ENCODE peak calls at places on chromosomes 5 and 9, in six cellular contexts. Q, D, I, K, S and F are unnamed samples.

GRCh38 chr5:78587775-78588291 is 60.7 kb downstream of the LHFPL2 start:
- DNase-seq in S (peak), D (no peak), K (no peak), I (no peak), Q (no peak), F (peak)

GRCh38 chr9:106479679-106480078 is 383.3 kb upstream of the ZNF462 start:
- DNase-seq in D (no peak), S (no peak), K (no peak), Q (no peak), I (no peak), F (peak)

GRCh38 chr9:130426883-130427282 is 17.9 kb upstream of the ASS1 start:
- DNase-seq in K (no peak), I (peak), D (no peak), Q (peak), S (peak), F (peak)

GRCh38 chr5:75681125-75681830 is 36.0 kb downstream of the POC5 start:
- DNase-seq in D (no peak), K (no peak), I (no peak), S (no peak), Q (no peak), F (peak)

GRCh38 chr5:556909-557441 is 32.7 kb upstream of the SLC9A3 start:
- DNase-seq in S (no peak), K (no peak), D (peak), Q (no peak), I (peak), F (no peak)

GRCh38 chr9:29616844-29617243 is 2043.6 kb upstream of the C9orf72 start:
- DNase-seq in D (no peak), S (no peak), Q (no peak), K (no peak), I (no peak), F (no peak)

GRCh38 chr5:117089001-117089400 is 514.4 kb upstream of the SEMA6A start:
- DNase-seq in D (no peak), Q (no peak), K (no peak), I (no peak), S (no peak), F (no peak)

GRCh38 chr9:65435464-65435863 is 150.5 kb upstream of the FOXD4L5 start:
- DNase-seq in S (no peak), I (no peak), Q (no peak), D (no peak), K (no peak), F (no peak)

GRCh38 chr5:78295035-78295961 is 800 bp upstream of the AP3B1 start:
- DNase-seq in D (peak), Q (peak), I (peak), K (no peak), S (peak), F (peak)

GRCh38 chr5:134524826-134525686 is at the start of gene JADE2:
- DNase-seq in K (no peak), Q (peak), D (peak), S (peak), I (peak), F (peak)

GRCh38 chr9:131582466-131583341 is 37.4 kb downstream of the PRRT1B start:
- DNase-seq in K (no peak), S (no peak), I (peak), Q (no peak), D (no peak), F (no peak)

GRCh38 chr5:126965061-126965475 is 65.3 kb downstream of the MARCHF3 start:
- DNase-seq in Q (no peak), S (no peak), K (peak), D (no peak), I (no peak), F (peak)

GRCh38 chr5:115657883-115658233 is 32.0 kb upstream of the TMED7 start:
- DNase-seq in S (no peak), K (peak), Q (no peak), D (no peak), I (no peak), F (peak)

GRCh38 chr5:63959177-63959982 is 2.9 kb downstream of the HTR1A start:
- DNase-seq in D (no peak), Q (peak), I (peak), S (no peak), K (no peak), F (no peak)

GRCh38 chr5:134905246-134905996 is 490 bp downstream of the PCBD2 start:
- DNase-seq in D (peak), Q (no peak), S (no peak), K (no peak), I (no peak), F (peak)

GRCh38 chr5:117803533-117803932 is 1184.8 kb downstream of the DTWD2 start:
- DNase-seq in D (no peak), I (no peak), S (no peak), Q (no peak), K (peak), F (peak)

GRCh38 chr9:95268681-95269080 is 48.8 kb downstream of the FANCC start:
- DNase-seq in S (no peak), K (no peak), D (no peak), Q (no peak), I (no peak), F (peak)

GRCh38 chr5:125700380-125700856 is 722.8 kb upstream of the GRAMD2B start:
- DNase-seq in K (no peak), S (no peak), D (no peak), I (no peak), Q (no peak), F (no peak)

GRCh38 chr9:121743441-121744001 is 92.1 kb downstream of the DAB2IP start:
- DNase-seq in K (no peak), I (peak), S (peak), D (peak), Q (peak), F (peak)

DNA sequence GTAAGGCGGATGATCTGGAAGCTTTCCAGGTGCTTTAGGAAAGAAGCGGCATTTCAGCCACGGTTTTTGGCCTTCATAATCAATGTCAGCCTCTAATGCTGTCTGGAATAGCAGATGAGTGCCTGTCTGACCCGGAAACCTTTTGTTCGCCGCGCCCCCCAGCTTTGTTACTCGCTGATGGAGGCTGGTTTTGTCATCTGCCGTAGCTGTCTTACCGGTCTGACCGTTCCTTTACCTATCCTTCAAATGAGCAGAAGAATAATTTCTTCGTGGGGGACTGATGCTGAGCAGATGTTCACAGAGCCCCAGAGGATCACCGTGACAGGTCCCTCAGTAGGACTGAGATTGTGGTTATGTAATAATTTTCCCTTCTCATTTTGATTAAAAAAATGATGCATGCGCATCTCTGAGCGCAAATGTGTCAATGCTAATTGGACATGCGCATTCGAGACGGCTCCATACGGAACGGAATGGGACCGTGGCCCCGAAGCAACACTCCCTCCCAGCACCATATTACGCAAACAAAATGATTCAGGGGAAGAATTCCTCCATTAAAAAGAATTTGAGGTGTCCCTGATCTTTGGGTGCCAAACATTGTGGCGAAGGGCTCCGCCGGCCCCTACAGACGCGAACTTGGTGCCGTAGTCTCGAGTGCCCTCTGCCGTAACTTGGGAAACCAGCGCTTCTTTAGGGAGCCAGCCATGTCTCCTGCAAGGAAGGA is 27.6 kb downstream of the TLX3 start:
- DNase-seq in K (peak), Q (no peak), D (no peak), I (no peak), S (no peak), F (peak)
- TF ChIP-seq CTCF in K (peak), Q (peak), D (no peak), I (peak), S (peak), F (peak)

GRCh38 chr5:119302916-119303897 is 52.6 kb upstream of the TNFAIP8 start:
- DNase-seq in S (no peak), D (no peak), Q (no peak), I (no peak), K (peak), F (peak)
- TF ChIP-seq CTCF in S (no peak), D (no peak), Q (no peak), I (no peak), K (no peak), F (no peak)

GRCh38 chr5:65151632-65152031 is 330.1 kb downstream of the ADAMTS6 start:
- DNase-seq in D (no peak), Q (no peak), K (no peak), S (no peak), I (no peak), F (no peak)
- TF ChIP-seq CTCF in D (no peak), Q (no peak), K (no peak), S (no peak), I (no peak), F (no peak)

DNA sequence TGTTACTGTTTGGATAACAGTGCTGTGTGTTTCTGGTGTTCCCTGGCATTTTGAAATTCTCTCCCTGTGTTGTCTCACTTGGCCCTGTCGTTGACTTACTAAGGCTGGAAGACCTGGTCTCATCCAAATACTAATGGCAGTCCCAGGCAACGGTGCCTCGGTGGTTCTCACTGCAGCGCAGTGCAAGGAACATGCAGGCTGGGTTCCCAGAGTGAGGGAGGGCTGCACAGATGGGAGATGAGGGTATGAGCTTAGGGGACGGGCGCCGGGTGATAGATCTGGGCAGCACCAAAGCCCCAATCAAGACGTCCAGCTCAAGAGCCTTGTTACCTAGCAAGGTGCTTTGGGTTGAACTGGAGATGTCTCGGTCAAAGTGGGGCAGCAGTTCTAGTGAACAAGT is 11.0 kb downstream of the CCT5 start:
- DNase-seq in S (no peak), K (no peak), I (no peak), Q (no peak), D (no peak), F (no peak)
- TF ChIP-seq CTCF in S (no peak), K (no peak), I (no peak), Q (no peak), D (no peak), F (no peak)

DNA sequence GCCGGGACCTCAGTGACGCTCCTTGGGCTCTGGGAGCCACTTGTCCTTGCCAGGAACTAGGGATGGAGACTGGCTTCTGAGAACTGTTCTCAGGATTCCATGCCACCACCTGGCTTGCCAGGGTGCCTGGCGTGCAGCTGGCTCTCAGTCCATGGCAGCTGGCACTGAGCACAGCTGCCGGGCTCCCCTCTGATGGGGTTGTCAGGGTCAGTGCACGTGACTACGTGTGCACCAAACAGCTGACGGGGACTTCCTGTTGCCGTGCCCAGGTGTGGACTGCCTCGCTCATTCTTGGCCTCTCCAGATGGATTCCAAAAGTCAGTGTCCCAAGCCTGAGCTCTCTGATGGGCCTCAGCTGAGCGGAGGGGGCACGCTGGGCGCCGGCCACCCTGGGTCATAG is 9.4 kb downstream of the KCNT1 start:
- DNase-seq in I (no peak), K (no peak), Q (no peak), S (no peak), D (no peak), F (no peak)
- TF ChIP-seq CTCF in I (no peak), K (no peak), Q (no peak), S (no peak), D (no peak), F (no peak)

GRCh38 chr5:15614679-15615078 is 114.7 kb downstream of the FBXL7 start:
- DNase-seq in S (no peak), I (no peak), K (no peak), D (no peak), Q (no peak), F (no peak)
- TF ChIP-seq CTCF in S (no peak), I (no peak), K (no peak), D (no peak), Q (no peak), F (no peak)